ENCODE peak calls at places on chromosomes 16 and 17, in eight cellular contexts. One of them, this sample, is unnamed.

GRCh38 chr16:86505185-86505898 is 5.0 kb upstream of the FOXF1 start:
- DNase-seq in neural crest cell: no peak
- DNase-seq in cardiac fibroblast: no peak
- DNase-seq in colonic mucosa: no peak
- DNase-seq in heart right ventricle: no peak
- DNase-seq in fibroblast of villous mesenchyme: peak
- DNase-seq in fibroblast of the aortic adventitia: no peak
- DNase-seq in GM13976: no peak
- DNase-seq in this sample: no peak

GRCh38 chr17:57502696-57503307 is 242.3 kb downstream of the CCDC182 start:
- DNase-seq in neural crest cell: no peak
- DNase-seq in cardiac fibroblast: no peak
- DNase-seq in colonic mucosa: no peak
- DNase-seq in heart right ventricle: no peak
- DNase-seq in fibroblast of villous mesenchyme: no peak
- DNase-seq in fibroblast of the aortic adventitia: no peak
- DNase-seq in GM13976: no peak
- DNase-seq in this sample: no peak

GRCh38 chr17:79081571-79082276 is 7.1 kb downstream of the ENGASE start:
- DNase-seq in neural crest cell: no peak
- DNase-seq in cardiac fibroblast: no peak
- DNase-seq in colonic mucosa: no peak
- DNase-seq in heart right ventricle: no peak
- DNase-seq in fibroblast of villous mesenchyme: no peak
- DNase-seq in fibroblast of the aortic adventitia: no peak
- DNase-seq in GM13976: no peak
- DNase-seq in this sample: no peak

GRCh38 chr16:15907863-15908478 is 19.6 kb upstream of the CEP20 start:
- DNase-seq in neural crest cell: no peak
- DNase-seq in cardiac fibroblast: peak
- DNase-seq in colonic mucosa: peak
- DNase-seq in heart right ventricle: no peak
- DNase-seq in fibroblast of villous mesenchyme: peak
- DNase-seq in fibroblast of the aortic adventitia: no peak
- DNase-seq in GM13976: peak
- DNase-seq in this sample: no peak

GRCh38 chr16:4330277-4330882 is 14.5 kb downstream of the GLIS2 start:
- DNase-seq in neural crest cell: peak
- DNase-seq in cardiac fibroblast: peak
- DNase-seq in colonic mucosa: peak
- DNase-seq in heart right ventricle: peak
- DNase-seq in fibroblast of villous mesenchyme: peak
- DNase-seq in fibroblast of the aortic adventitia: peak
- DNase-seq in GM13976: peak
- DNase-seq in this sample: no peak

GRCh38 chr17:4442582-4442981 is 8.8 kb downstream of the SPNS3 start:
- DNase-seq in neural crest cell: no peak
- DNase-seq in cardiac fibroblast: no peak
- DNase-seq in colonic mucosa: no peak
- DNase-seq in heart right ventricle: no peak
- DNase-seq in fibroblast of villous mesenchyme: no peak
- DNase-seq in fibroblast of the aortic adventitia: no peak
- DNase-seq in GM13976: no peak
- DNase-seq in this sample: no peak

GRCh38 chr16:54434859-54435258 is 148.3 kb upstream of the IRX3 start:
- DNase-seq in neural crest cell: no peak
- DNase-seq in cardiac fibroblast: no peak
- DNase-seq in colonic mucosa: no peak
- DNase-seq in heart right ventricle: no peak
- DNase-seq in fibroblast of villous mesenchyme: no peak
- DNase-seq in fibroblast of the aortic adventitia: no peak
- DNase-seq in GM13976: no peak
- DNase-seq in this sample: no peak

GRCh38 chr17:30091166-30091670 is 25.4 kb upstream of the NSRP1 start:
- DNase-seq in neural crest cell: no peak
- DNase-seq in cardiac fibroblast: no peak
- DNase-seq in colonic mucosa: no peak
- DNase-seq in heart right ventricle: no peak
- DNase-seq in fibroblast of villous mesenchyme: no peak
- DNase-seq in fibroblast of the aortic adventitia: peak
- DNase-seq in GM13976: no peak
- DNase-seq in this sample: no peak

GRCh38 chr17:2853722-2854580 is 57.7 kb downstream of the RAP1GAP2 start:
- DNase-seq in neural crest cell: no peak
- DNase-seq in cardiac fibroblast: peak
- DNase-seq in colonic mucosa: peak
- DNase-seq in heart right ventricle: peak
- DNase-seq in fibroblast of villous mesenchyme: no peak
- DNase-seq in fibroblast of the aortic adventitia: no peak
- DNase-seq in GM13976: no peak
- DNase-seq in this sample: no peak

GRCh38 chr17:31314788-31315105 is 893 bp upstream of the EVI2B start:
- DNase-seq in neural crest cell: no peak
- DNase-seq in cardiac fibroblast: no peak
- DNase-seq in colonic mucosa: no peak
- DNase-seq in heart right ventricle: no peak
- DNase-seq in fibroblast of villous mesenchyme: no peak
- DNase-seq in fibroblast of the aortic adventitia: no peak
- DNase-seq in GM13976: no peak
- DNase-seq in this sample: no peak

GRCh38 chr17:46958192-46958591 is 20.9 kb downstream of the RPRML start:
- DNase-seq in neural crest cell: no peak
- DNase-seq in cardiac fibroblast: peak
- DNase-seq in colonic mucosa: no peak
- DNase-seq in heart right ventricle: no peak
- DNase-seq in fibroblast of villous mesenchyme: no peak
- DNase-seq in fibroblast of the aortic adventitia: no peak
- DNase-seq in GM13976: no peak
- DNase-seq in this sample: no peak

GRCh38 chr16:24051125-24051524 is 205.0 kb upstream of the CACNG3 start:
- DNase-seq in neural crest cell: no peak
- DNase-seq in cardiac fibroblast: no peak
- DNase-seq in colonic mucosa: no peak
- DNase-seq in heart right ventricle: no peak
- DNase-seq in fibroblast of villous mesenchyme: no peak
- DNase-seq in fibroblast of the aortic adventitia: no peak
- DNase-seq in GM13976: no peak
- DNase-seq in this sample: no peak

GRCh38 chr17:76843703-76844484 is 24.3 kb upstream of the MGAT5B start:
- DNase-seq in neural crest cell: no peak
- DNase-seq in cardiac fibroblast: peak
- DNase-seq in colonic mucosa: no peak
- DNase-seq in heart right ventricle: no peak
- DNase-seq in fibroblast of villous mesenchyme: no peak
- DNase-seq in fibroblast of the aortic adventitia: no peak
- DNase-seq in GM13976: no peak
- DNase-seq in this sample: no peak

GRCh38 chr17:38509008-38509771 is 80.9 kb downstream of the ARHGAP23 start:
- DNase-seq in neural crest cell: peak
- DNase-seq in cardiac fibroblast: peak
- DNase-seq in colonic mucosa: peak
- DNase-seq in heart right ventricle: peak
- DNase-seq in fibroblast of villous mesenchyme: peak
- DNase-seq in fibroblast of the aortic adventitia: peak
- DNase-seq in GM13976: peak
- DNase-seq in this sample: peak

GRCh38 chr17:74643826-74644225 is 20.3 kb upstream of the CD300E start:
- DNase-seq in neural crest cell: no peak
- DNase-seq in cardiac fibroblast: no peak
- DNase-seq in colonic mucosa: no peak
- DNase-seq in heart right ventricle: no peak
- DNase-seq in fibroblast of villous mesenchyme: no peak
- DNase-seq in fibroblast of the aortic adventitia: no peak
- DNase-seq in GM13976: no peak
- DNase-seq in this sample: no peak

GRCh38 chr17:74644419-74644818 is 20.9 kb upstream of the CD300E start:
- DNase-seq in neural crest cell: no peak
- DNase-seq in cardiac fibroblast: no peak
- DNase-seq in colonic mucosa: no peak
- DNase-seq in heart right ventricle: no peak
- DNase-seq in fibroblast of villous mesenchyme: no peak
- DNase-seq in fibroblast of the aortic adventitia: no peak
- DNase-seq in GM13976: no peak
- DNase-seq in this sample: no peak

GRCh38 chr17:74645010-74645409 is 21.5 kb upstream of the CD300E start:
- DNase-seq in neural crest cell: no peak
- DNase-seq in cardiac fibroblast: no peak
- DNase-seq in colonic mucosa: no peak
- DNase-seq in heart right ventricle: no peak
- DNase-seq in fibroblast of villous mesenchyme: peak
- DNase-seq in fibroblast of the aortic adventitia: no peak
- DNase-seq in GM13976: no peak
- DNase-seq in this sample: no peak

GRCh38 chr17:74647871-74648672 is 24.5 kb upstream of the CD300E start:
- DNase-seq in neural crest cell: no peak
- DNase-seq in cardiac fibroblast: no peak
- DNase-seq in colonic mucosa: no peak
- DNase-seq in heart right ventricle: no peak
- DNase-seq in fibroblast of villous mesenchyme: no peak
- DNase-seq in fibroblast of the aortic adventitia: no peak
- DNase-seq in GM13976: no peak
- DNase-seq in this sample: no peak

GRCh38 chr17:74646231-74646630 is 22.7 kb upstream of the CD300E start:
- DNase-seq in neural crest cell: no peak
- DNase-seq in cardiac fibroblast: peak
- DNase-seq in colonic mucosa: no peak
- DNase-seq in heart right ventricle: no peak
- DNase-seq in fibroblast of villous mesenchyme: peak
- DNase-seq in fibroblast of the aortic adventitia: no peak
- DNase-seq in GM13976: peak
- DNase-seq in this sample: no peak
- TF ChIP-seq CTCF in neural crest cell: peak
- TF ChIP-seq CTCF in cardiac fibroblast: no peak
- TF ChIP-seq CTCF in colonic mucosa: no peak
- TF ChIP-seq CTCF in heart right ventricle: no peak
- TF ChIP-seq CTCF in fibroblast of villous mesenchyme: peak
- TF ChIP-seq CTCF in fibroblast of the aortic adventitia: no peak
- TF ChIP-seq CTCF in GM13976: peak
- TF ChIP-seq CTCF in this sample: peak

DNA sequence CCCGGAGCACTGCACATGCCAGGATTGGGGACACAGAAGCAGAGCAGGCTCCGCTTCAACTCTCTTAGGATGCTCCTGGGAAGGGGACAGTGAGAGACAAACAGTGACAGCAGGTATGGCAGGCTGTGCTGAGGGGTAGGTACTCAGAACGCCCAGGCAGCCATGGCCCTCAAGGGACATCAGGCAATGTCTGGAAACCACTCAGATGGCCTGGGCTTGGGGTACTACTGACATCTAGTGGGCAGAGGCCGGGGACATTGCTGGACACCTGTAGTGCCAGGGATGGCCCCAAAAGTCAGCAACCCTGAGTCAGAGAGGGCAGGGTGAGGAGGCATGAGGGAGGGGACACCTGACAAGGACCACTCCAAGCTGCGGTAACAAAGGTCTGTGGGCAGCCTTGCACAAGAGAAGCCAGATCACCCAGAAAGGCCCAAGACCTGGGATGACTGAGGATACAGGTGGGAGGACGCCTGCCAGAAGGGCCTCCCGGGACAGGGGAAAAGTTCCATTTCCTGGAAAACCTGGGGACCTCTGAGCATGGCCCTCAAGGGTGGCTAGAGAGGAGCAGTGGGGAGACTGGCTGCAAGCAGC is 21.2 kb downstream of the PEMT start:
- DNase-seq in neural crest cell: no peak
- DNase-seq in cardiac fibroblast: peak
- DNase-seq in colonic mucosa: peak
- DNase-seq in heart right ventricle: peak
- DNase-seq in fibroblast of villous mesenchyme: peak
- DNase-seq in fibroblast of the aortic adventitia: peak
- DNase-seq in GM13976: no peak
- DNase-seq in this sample: peak
- TF ChIP-seq CTCF in neural crest cell: peak
- TF ChIP-seq CTCF in cardiac fibroblast: peak
- TF ChIP-seq CTCF in colonic mucosa: peak
- TF ChIP-seq CTCF in heart right ventricle: peak
- TF ChIP-seq CTCF in fibroblast of villous mesenchyme: peak
- TF ChIP-seq CTCF in fibroblast of the aortic adventitia: peak
- TF ChIP-seq CTCF in GM13976: peak
- TF ChIP-seq CTCF in this sample: peak

DNA sequence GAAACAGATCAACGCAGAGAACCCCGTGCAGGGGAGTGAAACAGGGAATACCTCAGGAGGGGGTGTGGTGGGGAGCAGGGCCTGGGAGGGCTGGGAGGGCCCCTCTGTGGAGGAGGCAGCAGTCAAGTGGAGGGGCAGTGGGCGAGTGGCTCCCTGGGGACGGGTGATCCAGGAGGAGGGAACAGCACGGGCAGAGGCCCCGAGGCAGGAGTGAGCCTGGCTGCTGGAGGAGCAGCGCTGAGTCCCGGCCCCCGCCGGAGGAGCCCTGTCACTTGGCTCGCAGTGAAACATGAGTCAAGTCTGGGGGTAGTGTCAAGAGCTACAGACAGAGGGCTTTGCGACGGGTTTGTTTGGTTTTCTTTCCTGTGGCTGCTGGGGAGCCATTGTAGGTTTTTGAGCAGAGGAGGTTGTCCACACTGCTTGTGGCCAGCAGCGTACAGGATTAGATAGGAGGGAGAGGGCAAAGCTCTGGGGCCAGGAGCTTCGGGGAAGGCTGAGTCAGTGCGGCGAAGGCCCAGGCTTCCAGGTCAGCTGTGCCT is 115.7 kb upstream of the CIBAR2 start:
- DNase-seq in neural crest cell: no peak
- DNase-seq in cardiac fibroblast: peak
- DNase-seq in colonic mucosa: no peak
- DNase-seq in heart right ventricle: no peak
- DNase-seq in fibroblast of villous mesenchyme: peak
- DNase-seq in fibroblast of the aortic adventitia: peak
- DNase-seq in GM13976: peak
- DNase-seq in this sample: no peak
- TF ChIP-seq CTCF in neural crest cell: peak
- TF ChIP-seq CTCF in cardiac fibroblast: peak
- TF ChIP-seq CTCF in colonic mucosa: no peak
- TF ChIP-seq CTCF in heart right ventricle: no peak
- TF ChIP-seq CTCF in fibroblast of villous mesenchyme: peak
- TF ChIP-seq CTCF in fibroblast of the aortic adventitia: peak
- TF ChIP-seq CTCF in GM13976: peak
- TF ChIP-seq CTCF in this sample: peak

GRCh38 chr16:47460755-47461597 is at the start of the genes ITFG1 and PHKB:
- DNase-seq in neural crest cell: peak
- DNase-seq in cardiac fibroblast: peak
- DNase-seq in colonic mucosa: peak
- DNase-seq in heart right ventricle: peak
- DNase-seq in fibroblast of villous mesenchyme: peak
- DNase-seq in fibroblast of the aortic adventitia: peak
- DNase-seq in GM13976: peak
- DNase-seq in this sample: peak
- TF ChIP-seq CTCF in neural crest cell: no peak
- TF ChIP-seq CTCF in cardiac fibroblast: peak
- TF ChIP-seq CTCF in colonic mucosa: no peak
- TF ChIP-seq CTCF in heart right ventricle: no peak
- TF ChIP-seq CTCF in fibroblast of villous mesenchyme: peak
- TF ChIP-seq CTCF in fibroblast of the aortic adventitia: peak
- TF ChIP-seq CTCF in GM13976: no peak
- TF ChIP-seq CTCF in this sample: peak